ENCODE peak calls at places on chromosomes 1 and 21, in five cellular contexts. K is progenitor cell of endocrine pancreas, X is hypothalamus, V is HuH-7, B is AG08396. O is an unnamed sample.

GRCh38 chr1:212260557-212261342 is 24.5 kb upstream of the PPP2R5A start:
- DNase-seq in V (no peak), K (no peak), B (no peak), X (no peak), O (no peak)

GRCh38 chr1:53381790-53382401 is 54.0 kb upstream of the LRP8 start:
- DNase-seq in B (peak; percentile 52), V (no peak), K (no peak), X (no peak), O (no peak)

GRCh38 chr1:175599212-175599681 is 144.1 kb downstream of the TNR start:
- DNase-seq in V (no peak), X (no peak), K (peak; percentile 14), B (no peak), O (no peak)

GRCh38 chr1:236686815-236687160 is 489 bp downstream of the ACTN2 start:
- DNase-seq in X (no peak), K (no peak), V (no peak), B (peak; percentile 30), O (no peak)

GRCh38 chr1:29593601-29594382 is 357.5 kb downstream of the PTPRU start:
- DNase-seq in K (no peak), X (no peak), V (no peak), B (no peak), O (no peak)

GRCh38 chr1:111481387-111482221 is 7.8 kb downstream of the C1orf162 start:
- DNase-seq in B (peak; percentile 84), K (peak; percentile 66), X (peak; percentile 29), V (peak; percentile 69), O (peak; percentile 21)

GRCh38 chr1:234782057-234782800 is 172.3 kb upstream of the IRF2BP2 start:
- DNase-seq in K (no peak), B (peak; percentile 16), V (no peak), X (no peak), O (no peak)

GRCh38 chr1:41122851-41123518 is 101.5 kb upstream of the SLFNL1 start:
- DNase-seq in X (no peak), K (no peak), B (peak; percentile 67), V (peak; percentile 53), O (no peak)

GRCh38 chr21:36584980-36585940 is 105.3 kb upstream of the CLDN14 start:
- DNase-seq in K (no peak), V (no peak), B (no peak), X (no peak), O (no peak)

GRCh38 chr1:77866296-77866695 is 22.1 kb upstream of the NEXN start:
- DNase-seq in B (no peak), V (no peak), X (no peak), K (no peak), O (no peak)